ENCODE peak calls at places on chromosome 5, in five cellular contexts. O is HepG2, T is upper lobe of left lung, V is GM12878, M is K562. I is an unnamed sample.

GRCh38 chr5:115440782-115441451 is 103.7 kb downstream of the FEM1C start:
- ATAC-seq in O (no peak), T (no peak), V (no peak), M (no peak), I (no peak)

GRCh38 chr5:32299059-32299677 is 13.6 kb downstream of the MTMR12 start:
- ATAC-seq in O (no peak), V (no peak), M (no peak), T (no peak), I (no peak)

GRCh38 chr5:133801955-133802751 is 166.3 kb downstream of the C5orf15 start:
- ATAC-seq in V (no peak), M (no peak), T (peak), O (peak), I (no peak)

GRCh38 chr5:57700484-57700883 is 217.9 kb upstream of the ACTBL2 start:
- ATAC-seq in O (no peak), V (no peak), M (no peak), T (no peak), I (no peak)

GRCh38 chr5:32709789-32710334 is 1.3 kb upstream of the NPR3 start:
- ATAC-seq in M (peak), V (peak), T (peak), O (peak), I (peak)

GRCh38 chr5:69364414-69364813 is 4.9 kb downstream of the AK6 start:
- ATAC-seq in M (peak), T (no peak), V (peak), O (peak), I (no peak)

GRCh38 chr5:140672455-140673186 is 755 bp downstream of the DND1 start:
- ATAC-seq in T (peak), O (peak), M (peak), V (no peak), I (no peak)

GRCh38 chr5:2857837-2858236 is 106.4 kb upstream of the IRX2 start:
- ATAC-seq in M (no peak), V (no peak), O (no peak), T (peak), I (no peak)

GRCh38 chr5:116528519-116529234 is 45.9 kb downstream of the SEMA6A start:
- ATAC-seq in T (no peak), O (no peak), M (no peak), V (no peak), I (no peak)

GRCh38 chr5:56783261-56783660 is 32.1 kb upstream of the MAP3K1 start:
- ATAC-seq in M (no peak), O (no peak), V (no peak), T (no peak), I (no peak)

GRCh38 chr5:142911775-142912174 is 141.6 kb downstream of the ARHGAP26 start:
- ATAC-seq in V (no peak), M (no peak), O (no peak), T (no peak), I (no peak)

GRCh38 chr5:67985686-67986387 is 229.7 kb upstream of the PIK3R1 start:
- ATAC-seq in T (no peak), V (no peak), O (no peak), M (no peak), I (peak)

GRCh38 chr5:133205649-133206048 is 153.8 kb downstream of the HSPA4 start:
- ATAC-seq in M (no peak), T (no peak), O (no peak), V (no peak), I (peak)

GRCh38 chr5:138697720-138698360 is 55.4 kb upstream of the CTNNA1 start:
- ATAC-seq in M (no peak), V (no peak), T (no peak), O (no peak), I (no peak)

GRCh38 chr5:159741829-159742228 is 174.5 kb upstream of the ADRA1B start:
- ATAC-seq in O (no peak), V (no peak), T (no peak), M (no peak), I (no peak)

GRCh38 chr5:133469846-133470245 is 142.5 kb downstream of the FSTL4 start:
- ATAC-seq in O (no peak), M (no peak), V (no peak), T (no peak), I (no peak)

GRCh38 chr5:68730220-68731010 is 363.4 kb upstream of the SLC30A5 start:
- ATAC-seq in M (peak), V (peak), T (peak), O (no peak), I (peak)

GRCh38 chr5:123209163-123210013 is 120.3 kb downstream of the PRDM6 start:
- ATAC-seq in V (peak), M (peak), O (no peak), T (no peak), I (no peak)

GRCh38 chr5:68285857-68286611 is 70.5 kb downstream of the PIK3R1 start:
- ATAC-seq in O (no peak), V (peak), T (peak), M (peak), I (no peak)

GRCh38 chr5:174723979-174724483 is 351 bp upstream of the MSX2 start:
- ATAC-seq in V (no peak), O (no peak), M (no peak), T (peak), I (no peak)

GRCh38 chr5:55933377-55934116 is 61.2 kb downstream of the IL6ST start:
- ATAC-seq in T (peak), M (no peak), V (peak), O (peak), I (no peak)

GRCh38 chr5:150508828-150509227 is 897 bp downstream of the NDST1 start:
- ATAC-seq in M (no peak), T (no peak), O (no peak), V (no peak), I (no peak)

GRCh38 chr5:139677404-139678282 is 29.5 kb downstream of the CXXC5 start:
- ATAC-seq in M (peak), V (no peak), O (no peak), T (peak), I (peak)

GRCh38 chr5:159318448-159318847 is 11.8 kb downstream of the IL12B start:
- ATAC-seq in M (no peak), T (no peak), V (no peak), O (no peak), I (no peak)

GRCh38 chr5:148933903-148934432 is 107.6 kb downstream of the ADRB2 start:
- ATAC-seq in O (no peak), M (no peak), V (no peak), T (no peak), I (no peak)

GRCh38 chr5:6780802-6781391 is 67.7 kb downstream of the TENT4A start:
- ATAC-seq in O (peak), V (peak), T (peak), M (peak), I (no peak)

GRCh38 chr5:2782658-2783057 is 31.2 kb upstream of the IRX2 start:
- ATAC-seq in M (no peak), T (no peak), V (no peak), O (no peak), I (no peak)

GRCh38 chr5:132070460-132071337 is 2.9 kb upstream of the CSF2 start:
- ATAC-seq in T (no peak), V (no peak), O (no peak), M (peak), I (no peak)

GRCh38 chr5:10090074-10090473 is 159.6 kb downstream of the ATPSCKMT start:
- ATAC-seq in O (no peak), T (no peak), V (no peak), M (peak), I (no peak)

GRCh38 chr5:107218457-107219193 is 452.1 kb downstream of the EFNA5 start:
- ATAC-seq in T (no peak), V (no peak), M (no peak), O (no peak), I (no peak)

GRCh38 chr5:54673523-54674225 is 156.1 kb downstream of the SNX18 start:
- ATAC-seq in O (no peak), V (no peak), T (peak), M (no peak), I (peak)

GRCh38 chr5:54621742-54622141 is 104.2 kb downstream of the SNX18 start:
- ATAC-seq in T (no peak), M (no peak), V (no peak), O (no peak), I (no peak)

GRCh38 chr5:56175465-56175864 is 57.7 kb downstream of the ANKRD55 start:
- ATAC-seq in O (no peak), T (peak), M (peak), V (peak), I (peak)

GRCh38 chr5:138179277-138179857 is 455 bp downstream of the KIF20A start:
- ATAC-seq in M (peak), V (no peak), T (no peak), O (peak), I (no peak)

GRCh38 chr5:38768411-38769211 is 77.2 kb upstream of the OSMR start:
- ATAC-seq in O (no peak), V (no peak), M (no peak), T (no peak), I (peak)

GRCh38 chr5:172173771-172174170 is 14.3 kb downstream of the STK10 start:
- ATAC-seq in M (no peak), T (peak), V (no peak), O (no peak), I (no peak)

GRCh38 chr5:6686916-6687409 is 26.3 kb upstream of the TENT4A start:
- ATAC-seq in O (peak), T (peak), V (no peak), M (peak), I (no peak)

GRCh38 chr5:68273717-68274409 is 58.3 kb downstream of the PIK3R1 start:
- ATAC-seq in M (no peak), O (no peak), V (peak), T (peak), I (peak)

DNA sequence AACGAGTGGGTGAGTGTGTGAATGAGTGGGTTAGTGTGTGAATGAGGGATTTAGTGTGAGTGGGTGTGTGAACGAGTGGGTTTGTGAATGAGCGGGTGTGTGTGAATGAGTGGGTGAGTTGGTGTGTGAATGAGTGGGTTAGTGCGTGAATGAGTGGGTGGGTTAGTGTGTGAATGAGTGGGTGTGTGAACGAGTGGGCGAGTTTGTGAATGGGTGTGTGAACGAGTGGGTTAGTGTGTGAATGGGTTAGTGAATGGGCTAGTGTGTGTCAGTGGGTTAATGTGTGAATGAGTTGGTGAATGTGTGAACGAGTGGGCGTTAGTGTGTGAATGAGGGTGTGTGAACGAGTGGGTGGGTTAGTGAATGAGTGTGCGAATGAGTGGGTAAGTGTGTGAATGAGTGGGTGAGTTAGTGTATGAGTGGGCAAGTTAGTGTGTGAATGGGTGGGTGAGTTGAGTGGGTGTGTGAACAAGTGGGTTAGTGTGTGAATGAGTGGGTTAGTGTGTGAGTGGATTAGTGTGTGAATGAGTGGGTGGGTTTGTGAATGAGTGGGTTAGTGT is 39.6 kb downstream of the NKD2 start:
- ATAC-seq in V (no peak), O (no peak), M (no peak), T (no peak), I (no peak)
- TF ChIP-seq POLR2AphosphoS5 in V (no peak), O (no peak), M (no peak), T (no peak), I (no peak)

GRCh38 chr5:151718168-151718567 is 31.5 kb upstream of the SPARC start:
- ATAC-seq in O (no peak), T (peak), V (no peak), M (no peak), I (no peak)
- TF ChIP-seq POLR2A in O (no peak), T (no peak), V (no peak), M (no peak), I (no peak)

GRCh38 chr5:112640495-112640894 is 97.2 kb upstream of the APC start:
- ATAC-seq in O (no peak), T (no peak), M (no peak), V (no peak), I (no peak)

GRCh38 chr5:112641515-112642110 is 96.1 kb upstream of the APC start:
- ATAC-seq in M (no peak), O (no peak), V (no peak), T (no peak), I (no peak)

GRCh38 chr5:112643339-112643971 is 94.2 kb upstream of the APC start:
- ATAC-seq in M (no peak), V (no peak), O (no peak), T (peak), I (no peak)

GRCh38 chr5:112646139-112646941 is 91.3 kb upstream of the APC start:
- ATAC-seq in O (no peak), M (no peak), T (peak), V (no peak), I (no peak)

GRCh38 chr5:112642885-112643284 is 94.8 kb upstream of the APC start:
- ATAC-seq in V (no peak), T (no peak), M (no peak), O (no peak), I (no peak)
- TF ChIP-seq EP300 in V (no peak), T (no peak), M (no peak), O (no peak), I (no peak)

GRCh38 chr5:128494516-128494915 is 43.5 kb downstream of the FBN2 start:
- ATAC-seq in O (peak), M (no peak), T (no peak), V (peak), I (no peak)

GRCh38 chr5:128498844-128499455 is 39.1 kb downstream of the FBN2 start:
- ATAC-seq in M (no peak), T (peak), O (no peak), V (peak), I (no peak)

GRCh38 chr5:128491291-128491690 is 46.8 kb downstream of the FBN2 start:
- ATAC-seq in V (peak), M (no peak), T (no peak), O (no peak), I (no peak)

DNA sequence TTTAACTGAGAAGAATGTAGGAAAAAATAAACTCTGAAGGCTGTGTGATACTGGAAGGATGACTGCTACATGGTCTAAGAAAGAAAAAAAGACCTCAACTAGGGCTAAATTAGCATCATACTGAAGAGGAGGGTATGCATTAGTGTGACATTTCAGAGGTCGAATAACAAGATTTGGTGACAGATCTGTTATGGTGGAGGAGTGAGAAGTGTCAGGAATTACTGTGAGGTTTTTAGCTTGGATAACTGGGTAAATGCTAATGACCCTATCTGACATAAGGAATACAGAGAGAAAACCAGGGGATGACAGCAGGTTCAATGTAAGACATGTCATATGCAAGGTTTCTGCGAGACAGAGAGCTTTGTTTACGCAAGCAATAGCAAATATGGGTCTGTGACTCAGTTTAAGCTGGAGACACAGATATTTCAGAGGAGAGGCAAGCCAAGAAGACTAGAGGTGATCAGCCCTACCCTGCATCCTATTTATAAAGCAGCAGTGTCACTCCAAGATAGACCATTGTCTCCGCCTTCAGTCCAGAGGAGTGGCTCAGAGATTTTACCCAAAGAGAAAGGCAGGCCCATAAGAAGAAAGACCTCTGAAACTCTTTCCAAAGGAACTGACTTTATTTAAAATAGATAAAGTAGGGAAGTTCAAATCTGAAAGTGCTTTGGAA is 44.3 kb downstream of the FBN2 start:
- ATAC-seq in M (no peak), T (no peak), O (no peak), V (no peak), I (no peak)
- TF ChIP-seq POLR2AphosphoS5 in M (no peak), T (no peak), O (no peak), V (no peak), I (no peak)

GRCh38 chr5:179624841-179625271 is 1.4 kb upstream of the HNRNPH1 start:
- ATAC-seq in O (peak), V (no peak), T (no peak), M (no peak), I (no peak)

GRCh38 chr5:179620703-179621350 is 2.6 kb downstream of the HNRNPH1 start:
- ATAC-seq in T (no peak), O (no peak), V (no peak), M (peak), I (no peak)

GRCh38 chr5:179623001-179623905 is at the start of gene HNRNPH1:
- ATAC-seq in V (peak), O (peak), T (peak), M (peak), I (peak)

GRCh38 chr5:179621551-179621971 is 1.9 kb downstream of the HNRNPH1 start:
- ATAC-seq in T (no peak), M (no peak), V (no peak), O (no peak), I (no peak)

DNA sequence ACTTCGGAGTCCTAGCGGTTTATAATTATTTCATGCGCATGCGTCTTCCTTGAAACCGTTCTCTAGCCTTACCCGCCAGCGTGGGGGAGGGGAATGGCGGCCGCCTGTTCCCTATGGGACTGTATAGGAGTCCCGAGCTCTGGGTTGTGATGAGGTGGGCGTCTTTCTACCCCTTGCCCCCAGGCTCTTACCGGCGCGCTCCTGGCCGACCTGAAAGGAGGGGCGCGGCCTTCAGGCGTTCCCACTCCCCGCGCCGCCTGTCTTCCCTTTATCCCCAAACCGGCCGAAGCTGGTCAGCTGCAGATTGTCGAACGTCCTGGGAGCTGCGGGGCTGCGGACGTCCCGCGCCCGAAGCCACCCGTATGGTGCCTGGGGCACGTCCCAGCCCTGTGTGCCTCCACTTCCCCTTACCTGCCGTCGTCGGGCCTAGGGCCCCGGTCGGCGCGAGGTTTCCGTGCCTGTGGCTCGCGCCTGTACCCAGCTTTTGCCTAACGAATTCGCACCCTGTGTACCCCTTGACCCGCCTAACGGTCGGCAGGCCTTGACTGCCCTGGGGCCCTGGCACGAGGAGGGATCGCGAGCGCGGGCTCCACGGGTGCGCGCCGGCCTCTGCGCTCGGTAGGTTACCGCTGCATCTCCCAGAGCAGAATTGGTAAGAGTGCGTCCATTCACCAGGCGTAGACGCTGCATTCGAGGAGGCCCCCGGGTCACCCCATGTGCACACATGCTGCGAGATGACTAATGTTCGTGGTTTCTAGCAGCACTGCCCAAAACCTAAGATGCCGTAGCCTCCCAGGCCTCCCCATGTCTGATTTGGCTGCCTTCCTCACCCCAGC is 653 bp upstream of the HNRNPH1 start:
- ATAC-seq in O (peak), M (peak), T (peak), V (peak), I (peak)
- TF ChIP-seq POLR2A in O (peak), M (no peak), T (no peak), V (peak), I (no peak)

GRCh38 chr5:4879693-4880303 is 260.3 kb upstream of the ADAMTS16 start:
- ATAC-seq in V (peak), M (peak), O (peak), T (peak), I (peak)
- TF ChIP-seq EP300 in V (no peak), M (no peak), O (no peak), T (no peak), I (no peak)

GRCh38 chr5:60550311-60550710 is 149.7 kb downstream of the DEPDC1B start:
- ATAC-seq in M (no peak), O (no peak), V (no peak), T (no peak), I (no peak)
- TF ChIP-seq POLR2AphosphoS5 in M (no peak), O (no peak), V (no peak), T (no peak), I (no peak)

I was measured in gastroesophageal sphincter.